ENCODE peak calls at places on chromosomes 1 and 21, in eight cellular contexts. P is T-helper 2 cell; O is ELR; X is stimulated activated naive CD8-positive, alpha-beta T cell treated with anti-CD3 and anti-CD28 coated beads, Interleukin-15, Interleukin-2, amounts not matched to agents 100 U/mL and 50 U/mL, for 24 hours; Y is cardiac fibroblast; Z is foreskin keratinocyte; J is naive thymus-derived CD8-positive, alpha-beta T cell; B is EL. N is an unnamed sample.

GRCh38 chr1:218156602-218157001 is 128.5 kb upstream of the RRP15 start:
- DNase-seq in P (no peak), O (no peak), X (no peak), Y (no peak), Z (no peak), J (no peak), B (no peak), N (no peak)

GRCh38 chr1:26019641-26020315 is 1.8 kb upstream of the EXTL1 start:
- DNase-seq in P (no peak), O (peak; percentile 73), X (no peak), Y (peak; percentile 68), Z (peak; percentile 50), J (no peak), B (peak; percentile 87), N (no peak)

GRCh38 chr1:115606305-115606704 is 35.5 kb upstream of the VANGL1 start:
- DNase-seq in P (no peak), O (no peak), X (no peak), Y (no peak), Z (peak; percentile 61), J (no peak), B (no peak), N (no peak)

GRCh38 chr1:159889821-159890252 is 10.1 kb downstream of the CFAP45 start:
- DNase-seq in P (no peak), O (peak; percentile 99), X (no peak), Y (peak; percentile 93), Z (peak; percentile 80), J (no peak), B (peak; percentile 99), N (no peak)

GRCh38 chr1:207941664-207942063 is 30.7 kb upstream of the CD34 start:
- DNase-seq in P (no peak), O (no peak), X (no peak), Y (peak; percentile 93), Z (no peak), J (no peak), B (peak; percentile 17), N (no peak)

GRCh38 chr21:34360488-34361241 is 3.1 kb upstream of the KCNE2 start:
- DNase-seq in P (no peak), O (no peak), X (no peak), Y (no peak), Z (no peak), J (no peak), B (no peak), N (no peak)

GRCh38 chr1:9890224-9890731 is 19.8 kb downstream of the CTNNBIP1 start:
- DNase-seq in P (no peak), O (peak; percentile 96), X (no peak), Y (peak; percentile 93), Z (peak; percentile 99), J (no peak), B (peak; percentile 95), N (no peak)

GRCh38 chr1:145846191-145846590 is 761 bp downstream of the NUDT17 start:
- DNase-seq in P (no peak), O (peak; percentile 60), X (peak; percentile 33), Y (peak; percentile 54), Z (peak; percentile 25), J (peak; percentile 27), B (peak; percentile 44), N (no peak)

GRCh38 chr21:39251326-39251725 is 62.1 kb downstream of the BRWD1 start:
- DNase-seq in P (no peak), O (no peak), X (no peak), Y (peak; percentile 12), Z (no peak), J (no peak), B (no peak), N (no peak)

GRCh38 chr1:157137051-157137772 is 983 bp downstream of the ETV3 start:
- DNase-seq in P (no peak), O (peak; percentile 48), X (no peak), Y (peak; percentile 50), Z (no peak), J (no peak), B (peak; percentile 42), N (no peak)

GRCh38 chr1:166843769-166844596 is 4.7 kb downstream of the POGK start:
- DNase-seq in P (no peak), O (no peak), X (no peak), Y (no peak), Z (no peak), J (no peak), B (no peak), N (no peak)

GRCh38 chr1:110976089-110976488 is 12.4 kb upstream of the LRIF1 start:
- DNase-seq in P (no peak), O (peak; percentile 41), X (no peak), Y (peak; percentile 40), Z (no peak), J (no peak), B (peak; percentile 71), N (no peak)

GRCh38 chr1:54645806-54646676 is 4.5 kb downstream of the MROH7 start:
- DNase-seq in P (no peak), O (no peak), X (no peak), Y (peak; percentile 15), Z (no peak), J (no peak), B (no peak), N (no peak)

N was measured in effector CD8-positive, alpha-beta T cell.